ENCODE peak calls at places on chromosome 14, in ten cellular contexts. One of them, this sample, is unnamed.

GRCh38 chr14:93343797-93344196 is 3.2 kb upstream of the COX8C start:
- DNase-seq in choroid plexus epithelial cell: no peak
- DNase-seq in osteoblast: no peak
- DNase-seq in NCI-H510A: no peak
- DNase-seq in NCI-H2029: no peak
- DNase-seq in IMR-90: no peak
- DNase-seq in heart left ventricle: no peak
- DNase-seq in Caco-2: no peak
- DNase-seq in NCI-H1092 treated with DMSO at 0.1 percent for 48 hours: no peak
- DNase-seq in SHP77: no peak
- DNase-seq in this sample: no peak

GRCh38 chr14:90675399-90675798 is 140.8 kb downstream of the TTC7B start:
- DNase-seq in NCI-H510A: no peak
- DNase-seq in Caco-2: no peak
- DNase-seq in SHP77: no peak
- DNase-seq in NCI-H1092 treated with DMSO at 0.1 percent for 48 hours: no peak
- DNase-seq in osteoblast: peak
- DNase-seq in choroid plexus epithelial cell: no peak
- DNase-seq in IMR-90: peak
- DNase-seq in heart left ventricle: peak
- DNase-seq in NCI-H2029: no peak
- DNase-seq in this sample: no peak

GRCh38 chr14:88198441-88198840 is 124.6 kb downstream of the KCNK10 start:
- DNase-seq in IMR-90: no peak
- DNase-seq in NCI-H2029: no peak
- DNase-seq in choroid plexus epithelial cell: no peak
- DNase-seq in osteoblast: no peak
- DNase-seq in heart left ventricle: no peak
- DNase-seq in SHP77: peak
- DNase-seq in NCI-H1092 treated with DMSO at 0.1 percent for 48 hours: peak
- DNase-seq in Caco-2: no peak
- DNase-seq in NCI-H510A: no peak
- DNase-seq in this sample: no peak

GRCh38 chr14:56555921-56556570 is 23.6 kb upstream of the TMEM260 start:
- DNase-seq in choroid plexus epithelial cell: peak
- DNase-seq in NCI-H510A: peak
- DNase-seq in NCI-H2029: peak
- DNase-seq in IMR-90: peak
- DNase-seq in Caco-2: peak
- DNase-seq in osteoblast: no peak
- DNase-seq in SHP77: peak
- DNase-seq in NCI-H1092 treated with DMSO at 0.1 percent for 48 hours: peak
- DNase-seq in heart left ventricle: no peak
- DNase-seq in this sample: no peak

GRCh38 chr14:81406863-81407262 is 6.7 kb upstream of the STON2 start:
- DNase-seq in choroid plexus epithelial cell: peak
- DNase-seq in Caco-2: no peak
- DNase-seq in IMR-90: peak
- DNase-seq in NCI-H2029: no peak
- DNase-seq in NCI-H510A: no peak
- DNase-seq in osteoblast: no peak
- DNase-seq in heart left ventricle: no peak
- DNase-seq in NCI-H1092 treated with DMSO at 0.1 percent for 48 hours: no peak
- DNase-seq in SHP77: peak
- DNase-seq in this sample: no peak

GRCh38 chr14:80003138-80003537 is 208.2 kb downstream of the DIO2 start:
- DNase-seq in SHP77: peak
- DNase-seq in Caco-2: peak
- DNase-seq in NCI-H510A: no peak
- DNase-seq in NCI-H2029: no peak
- DNase-seq in NCI-H1092 treated with DMSO at 0.1 percent for 48 hours: peak
- DNase-seq in heart left ventricle: no peak
- DNase-seq in IMR-90: peak
- DNase-seq in osteoblast: no peak
- DNase-seq in choroid plexus epithelial cell: no peak
- DNase-seq in this sample: no peak

GRCh38 chr14:74934476-74935339 is 11.6 kb upstream of the RPS6KL1 start:
- DNase-seq in SHP77: no peak
- DNase-seq in heart left ventricle: peak
- DNase-seq in NCI-H2029: no peak
- DNase-seq in Caco-2: no peak
- DNase-seq in NCI-H1092 treated with DMSO at 0.1 percent for 48 hours: no peak
- DNase-seq in NCI-H510A: no peak
- DNase-seq in choroid plexus epithelial cell: no peak
- DNase-seq in osteoblast: peak
- DNase-seq in IMR-90: no peak
- DNase-seq in this sample: no peak

GRCh38 chr14:89337912-89338311 is 79.1 kb downstream of the FOXN3 start:
- DNase-seq in NCI-H2029: no peak
- DNase-seq in Caco-2: peak
- DNase-seq in osteoblast: peak
- DNase-seq in NCI-H1092 treated with DMSO at 0.1 percent for 48 hours: no peak
- DNase-seq in NCI-H510A: no peak
- DNase-seq in IMR-90: peak
- DNase-seq in choroid plexus epithelial cell: peak
- DNase-seq in heart left ventricle: peak
- DNase-seq in SHP77: no peak
- DNase-seq in this sample: no peak

GRCh38 chr14:55556929-55557623 is 22.9 kb upstream of the KTN1 start:
- DNase-seq in choroid plexus epithelial cell: peak
- DNase-seq in osteoblast: peak
- DNase-seq in SHP77: peak
- DNase-seq in NCI-H510A: peak
- DNase-seq in NCI-H1092 treated with DMSO at 0.1 percent for 48 hours: peak
- DNase-seq in NCI-H2029: peak
- DNase-seq in Caco-2: no peak
- DNase-seq in heart left ventricle: peak
- DNase-seq in IMR-90: peak
- DNase-seq in this sample: no peak

GRCh38 chr14:96894966-96895365 is 97.8 kb downstream of the VRK1 start:
- DNase-seq in SHP77: no peak
- DNase-seq in NCI-H510A: no peak
- DNase-seq in IMR-90: peak
- DNase-seq in NCI-H2029: no peak
- DNase-seq in choroid plexus epithelial cell: peak
- DNase-seq in osteoblast: no peak
- DNase-seq in NCI-H1092 treated with DMSO at 0.1 percent for 48 hours: no peak
- DNase-seq in heart left ventricle: no peak
- DNase-seq in Caco-2: no peak
- DNase-seq in this sample: no peak

GRCh38 chr14:99552572-99553216 is 51.3 kb downstream of the CCDC85C start:
- DNase-seq in choroid plexus epithelial cell: no peak
- DNase-seq in osteoblast: peak
- DNase-seq in NCI-H510A: peak
- DNase-seq in Caco-2: peak
- DNase-seq in heart left ventricle: peak
- DNase-seq in SHP77: no peak
- DNase-seq in IMR-90: no peak
- DNase-seq in NCI-H2029: no peak
- DNase-seq in NCI-H1092 treated with DMSO at 0.1 percent for 48 hours: no peak
- DNase-seq in this sample: no peak

GRCh38 chr14:96042218-96042930 is 3.2 kb downstream of the C14orf132 start:
- DNase-seq in choroid plexus epithelial cell: peak
- DNase-seq in SHP77: no peak
- DNase-seq in Caco-2: no peak
- DNase-seq in osteoblast: peak
- DNase-seq in NCI-H1092 treated with DMSO at 0.1 percent for 48 hours: no peak
- DNase-seq in NCI-H2029: no peak
- DNase-seq in NCI-H510A: no peak
- DNase-seq in heart left ventricle: no peak
- DNase-seq in IMR-90: peak
- DNase-seq in this sample: no peak

GRCh38 chr14:81767266-81767987 is 233.8 kb upstream of the SEL1L start:
- DNase-seq in choroid plexus epithelial cell: no peak
- DNase-seq in NCI-H1092 treated with DMSO at 0.1 percent for 48 hours: no peak
- DNase-seq in heart left ventricle: no peak
- DNase-seq in SHP77: no peak
- DNase-seq in Caco-2: no peak
- DNase-seq in NCI-H510A: no peak
- DNase-seq in IMR-90: no peak
- DNase-seq in osteoblast: no peak
- DNase-seq in NCI-H2029: no peak
- DNase-seq in this sample: no peak

GRCh38 chr14:99716091-99716849 is 32.2 kb downstream of the CYP46A1 start:
- DNase-seq in NCI-H510A: no peak
- DNase-seq in Caco-2: no peak
- DNase-seq in NCI-H2029: no peak
- DNase-seq in choroid plexus epithelial cell: no peak
- DNase-seq in NCI-H1092 treated with DMSO at 0.1 percent for 48 hours: no peak
- DNase-seq in osteoblast: no peak
- DNase-seq in IMR-90: no peak
- DNase-seq in SHP77: no peak
- DNase-seq in heart left ventricle: no peak
- DNase-seq in this sample: no peak

GRCh38 chr14:27605298-27605697 is 1007.5 kb upstream of the NOVA1 start:
- DNase-seq in choroid plexus epithelial cell: no peak
- DNase-seq in NCI-H2029: no peak
- DNase-seq in SHP77: no peak
- DNase-seq in NCI-H510A: no peak
- DNase-seq in osteoblast: no peak
- DNase-seq in IMR-90: no peak
- DNase-seq in NCI-H1092 treated with DMSO at 0.1 percent for 48 hours: no peak
- DNase-seq in Caco-2: no peak
- DNase-seq in heart left ventricle: no peak
- DNase-seq in this sample: no peak

GRCh38 chr14:97873291-97873690 is 1076.1 kb downstream of the VRK1 start:
- DNase-seq in NCI-H510A: no peak
- DNase-seq in NCI-H2029: peak
- DNase-seq in Caco-2: peak
- DNase-seq in SHP77: no peak
- DNase-seq in heart left ventricle: no peak
- DNase-seq in osteoblast: no peak
- DNase-seq in NCI-H1092 treated with DMSO at 0.1 percent for 48 hours: no peak
- DNase-seq in IMR-90: no peak
- DNase-seq in choroid plexus epithelial cell: no peak
- DNase-seq in this sample: no peak

GRCh38 chr14:72608391-72609204 is 285.3 kb downstream of the DPF3 start:
- DNase-seq in NCI-H2029: no peak
- DNase-seq in osteoblast: peak
- DNase-seq in choroid plexus epithelial cell: peak
- DNase-seq in NCI-H510A: no peak
- DNase-seq in SHP77: no peak
- DNase-seq in heart left ventricle: no peak
- DNase-seq in NCI-H1092 treated with DMSO at 0.1 percent for 48 hours: no peak
- DNase-seq in IMR-90: peak
- DNase-seq in Caco-2: no peak
- DNase-seq in this sample: no peak

GRCh38 chr14:51597511-51597920 is 54.2 kb upstream of the FRMD6 start:
- DNase-seq in osteoblast: no peak
- DNase-seq in NCI-H1092 treated with DMSO at 0.1 percent for 48 hours: no peak
- DNase-seq in SHP77: no peak
- DNase-seq in heart left ventricle: no peak
- DNase-seq in IMR-90: peak
- DNase-seq in NCI-H2029: no peak
- DNase-seq in NCI-H510A: no peak
- DNase-seq in Caco-2: no peak
- DNase-seq in choroid plexus epithelial cell: no peak
- DNase-seq in this sample: no peak

GRCh38 chr14:86654558-86655184 is 1124.7 kb downstream of the FLRT2 start:
- DNase-seq in Caco-2: peak
- DNase-seq in osteoblast: no peak
- DNase-seq in NCI-H2029: no peak
- DNase-seq in choroid plexus epithelial cell: peak
- DNase-seq in heart left ventricle: no peak
- DNase-seq in IMR-90: peak
- DNase-seq in SHP77: peak
- DNase-seq in NCI-H510A: no peak
- DNase-seq in NCI-H1092 treated with DMSO at 0.1 percent for 48 hours: peak
- DNase-seq in this sample: no peak

GRCh38 chr14:23910081-23910875 is 43.3 kb upstream of the DHRS4 start:
- DNase-seq in choroid plexus epithelial cell: peak
- DNase-seq in IMR-90: peak
- DNase-seq in osteoblast: peak
- DNase-seq in heart left ventricle: no peak
- DNase-seq in NCI-H2029: no peak
- DNase-seq in Caco-2: peak
- DNase-seq in NCI-H1092 treated with DMSO at 0.1 percent for 48 hours: peak
- DNase-seq in SHP77: peak
- DNase-seq in NCI-H510A: no peak
- DNase-seq in this sample: peak

GRCh38 chr14:68685419-68686211 is 107.3 kb downstream of the ZFP36L1 start:
- DNase-seq in NCI-H510A: peak
- DNase-seq in NCI-H2029: no peak
- DNase-seq in Caco-2: peak
- DNase-seq in heart left ventricle: no peak
- DNase-seq in SHP77: no peak
- DNase-seq in IMR-90: peak
- DNase-seq in choroid plexus epithelial cell: peak
- DNase-seq in osteoblast: peak
- DNase-seq in NCI-H1092 treated with DMSO at 0.1 percent for 48 hours: no peak
- DNase-seq in this sample: no peak

GRCh38 chr14:22472935-22473854 is 115.8 kb downstream of the DAD1 start:
- DNase-seq in osteoblast: peak
- DNase-seq in NCI-H510A: no peak
- DNase-seq in Caco-2: peak
- DNase-seq in NCI-H2029: no peak
- DNase-seq in NCI-H1092 treated with DMSO at 0.1 percent for 48 hours: peak
- DNase-seq in IMR-90: peak
- DNase-seq in heart left ventricle: no peak
- DNase-seq in SHP77: peak
- DNase-seq in choroid plexus epithelial cell: peak
- DNase-seq in this sample: peak

This sample was measured in putamen.